ENCODE peak calls at places on chromosomes 12 and 14, in six cellular contexts. U is WTC11, G is K562, J is A549, E is H1, O is endothelial cell of umbilical vein. W is an unnamed sample.

GRCh38 chr12:121872546-121873223 is 14.0 kb upstream of the HPD start:
- DNase-seq in U (no peak), G (no peak), J (no peak), E (no peak), O (no peak), W (no peak)

GRCh38 chr12:25797335-25797863 is 161.1 kb upstream of the RASSF8 start:
- DNase-seq in U (no peak), G (no peak), J (no peak), E (no peak), O (no peak), W (no peak)

GRCh38 chr14:81305743-81306142 is 85.0 kb upstream of the GTF2A1 start:
- DNase-seq in U (no peak), G (no peak), J (no peak), E (no peak), O (no peak), W (no peak)

GRCh38 chr14:34361504-34362011 is 100.5 kb downstream of the SPTSSA start:
- DNase-seq in U (no peak), G (no peak), J (no peak), E (no peak), O (no peak), W (no peak)

GRCh38 chr14:50666772-50667490 is 1.2 kb downstream of the SAV1 start:
- DNase-seq in U (no peak), G (peak; percentile 16), J (no peak), E (no peak), O (peak; percentile 59), W (peak; percentile 37)

GRCh38 chr14:103125098-103126070 is 2.1 kb downstream of the TNFAIP2 start:
- DNase-seq in U (no peak), G (no peak), J (no peak), E (no peak), O (no peak), W (no peak)

GRCh38 chr12:8493084-8493483 is 20.2 kb upstream of the CLEC4D start:
- DNase-seq in U (no peak), G (no peak), J (no peak), E (no peak), O (no peak), W (no peak)

GRCh38 chr12:54749191-54749818 is 101.1 kb upstream of the DCD start:
- DNase-seq in U (no peak), G (peak; percentile 54), J (peak; percentile 43), E (no peak), O (peak; percentile 41), W (peak; percentile 26)

GRCh38 chr14:29264865-29265264 is 498.3 kb downstream of the FOXG1 start:
- DNase-seq in U (no peak), G (no peak), J (no peak), E (no peak), O (no peak), W (no peak)

GRCh38 chr12:55296469-55296868 is at the start of gene OR6C6:
- DNase-seq in U (no peak), G (no peak), J (no peak), E (no peak), O (no peak), W (no peak)

GRCh38 chr14:68964300-68965093 is 14.6 kb downstream of the ACTN1 start:
- DNase-seq in U (no peak), G (no peak), J (no peak), E (no peak), O (no peak), W (no peak)

GRCh38 chr14:31766315-31766892 is 205.2 kb downstream of the NUBPL start:
- DNase-seq in U (no peak), G (no peak), J (no peak), E (no peak), O (no peak), W (peak; percentile 54)

GRCh38 chr12:15886372-15887042 is 4.3 kb downstream of the STRAP start:
- DNase-seq in U (no peak), G (no peak), J (no peak), E (no peak), O (peak; percentile 15), W (peak; percentile 70)

GRCh38 chr12:113239811-113240331 is 18.6 kb downstream of the TPCN1 start:
- DNase-seq in U (no peak), G (no peak), J (no peak), E (no peak), O (no peak), W (no peak)

GRCh38 chr12:27488479-27488878 is 35.5 kb upstream of the PPFIBP1 start:
- DNase-seq in U (no peak), G (no peak), J (no peak), E (no peak), O (peak; percentile 32), W (no peak)

GRCh38 chr12:29241821-29242591 is 92.9 kb downstream of the FAR2 start:
- DNase-seq in U (no peak), G (no peak), J (no peak), E (no peak), O (peak; percentile 84), W (peak; percentile 37)

GRCh38 chr12:93279849-93280412 is 97.8 kb upstream of the NUDT4 start:
- DNase-seq in U (no peak), G (no peak), J (no peak), E (no peak), O (peak; percentile 88), W (no peak)

GRCh38 chr12:103387385-103387784 is 108.4 kb downstream of the C12orf42 start:
- DNase-seq in U (no peak), G (no peak), J (no peak), E (no peak), O (no peak), W (no peak)

GRCh38 chr12:82746668-82747067 is 60.0 kb downstream of the TMTC2 start:
- DNase-seq in U (no peak), G (no peak), J (no peak), E (no peak), O (peak; percentile 12), W (no peak)

GRCh38 chr12:121223283-121223946 is 13.5 kb downstream of the P2RX4 start:
- DNase-seq in U (no peak), G (no peak), J (no peak), E (no peak), O (no peak), W (no peak)

GRCh38 chr14:94392510-94392935 is 4.1 kb upstream of the SERPINA1 start:
- DNase-seq in U (no peak), G (no peak), J (no peak), E (no peak), O (no peak), W (peak; percentile 59)

GRCh38 chr12:15899282-15899870 is 11.8 kb upstream of the DERA start:
- DNase-seq in U (no peak), G (no peak), J (no peak), E (no peak), O (peak; percentile 54), W (peak; percentile 30)

DNA sequence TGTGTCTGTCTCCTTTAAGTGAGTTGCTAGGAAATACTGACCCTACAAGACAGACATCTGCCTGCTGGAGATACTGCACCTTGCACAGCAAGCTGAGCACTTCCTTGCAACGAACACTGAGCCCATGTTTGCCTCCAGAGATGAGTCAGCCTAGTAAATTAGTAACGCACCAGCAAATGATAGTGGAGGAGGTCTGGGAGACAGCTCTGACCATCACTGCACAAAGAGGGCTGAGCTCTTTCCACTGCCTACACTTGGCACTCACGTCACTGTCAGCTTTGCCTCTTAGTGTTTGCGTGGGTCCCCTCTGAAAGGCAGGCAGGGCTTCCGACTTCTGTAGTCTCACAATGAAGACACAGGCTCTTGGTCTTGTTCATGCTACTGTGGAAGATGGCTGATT is 109.0 kb downstream of the APAF1 start:
- DNase-seq in U (no peak), G (peak; percentile 73), J (peak; percentile 87), E (no peak), O (no peak), W (peak; percentile 67)
- TF ChIP-seq JUN in U (no peak), G (no peak), J (no peak), E (no peak), O (no peak), W (peak; percentile 52)

GRCh38 chr12:106892075-106892474 is 63.6 kb upstream of the TMEM263 start:
- DNase-seq in U (no peak), G (no peak), J (no peak), E (no peak), O (no peak), W (no peak)
- TF ChIP-seq JUN in U (no peak), G (no peak), J (no peak), E (no peak), O (no peak), W (no peak)

GRCh38 chr12:124032265-124032886 is 59.4 kb downstream of the ZNF664 start:
- DNase-seq in U (peak; percentile 38), G (peak; percentile 83), J (peak; percentile 89), E (peak; percentile 60), O (peak; percentile 59), W (peak; percentile 36)
- TF ChIP-seq JUN in U (no peak), G (no peak), J (no peak), E (no peak), O (no peak), W (no peak)

GRCh38 chr12:114320910-114321309 is 85.0 kb downstream of the TBX5 start:
- DNase-seq in U (no peak), G (no peak), J (no peak), E (no peak), O (no peak), W (no peak)
- TF ChIP-seq JUN in U (no peak), G (no peak), J (no peak), E (no peak), O (no peak), W (no peak)

GRCh38 chr14:49492151-49492550 is 94.0 kb downstream of the RPS29 start:
- DNase-seq in U (no peak), G (no peak), J (no peak), E (no peak), O (no peak), W (no peak)

GRCh38 chr14:49497267-49497666 is 88.9 kb downstream of the RPS29 start:
- DNase-seq in U (no peak), G (no peak), J (no peak), E (no peak), O (no peak), W (no peak)

DNA sequence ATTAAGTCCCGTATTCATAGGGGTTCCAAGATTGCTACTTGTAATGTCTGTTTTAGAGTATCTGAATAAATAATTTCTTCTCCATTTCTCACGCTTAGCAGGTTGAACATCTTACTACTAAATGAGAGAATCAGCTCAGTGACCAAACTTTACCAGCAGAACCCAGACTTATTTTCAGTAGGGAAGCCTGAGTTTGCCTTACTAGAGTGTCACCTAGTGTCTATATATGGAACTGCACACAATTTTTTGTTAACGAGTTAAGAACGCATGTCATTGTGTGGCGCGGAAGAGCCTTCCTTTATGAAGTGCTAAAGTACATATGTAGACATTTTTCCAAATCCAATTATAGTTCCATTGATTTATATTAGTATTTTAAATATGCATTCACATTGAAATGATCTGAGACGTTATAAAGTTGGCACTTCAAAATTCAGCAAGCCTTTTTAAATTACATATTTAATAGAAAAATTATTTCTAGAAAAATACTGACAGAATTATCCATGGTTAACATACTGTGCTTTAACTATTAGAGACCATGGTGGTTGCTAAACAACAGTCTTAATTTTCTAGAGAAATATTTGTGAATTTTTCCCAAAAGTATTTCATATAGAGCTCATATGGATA is 88.3 kb downstream of the RPS29 start:
- DNase-seq in U (no peak), G (peak; percentile 33), J (peak; percentile 44), E (no peak), O (peak; percentile 78), W (peak; percentile 70)
- TF ChIP-seq JUN in U (no peak), G (no peak), J (no peak), E (no peak), O (no peak), W (no peak)

W was measured in HepG2.